ENCODE peak calls at places on chromosomes 5 and 9, in four cellular contexts. One of them, this sample, is unnamed.

GRCh38 chr5:4777435-4777834 is 362.7 kb upstream of the ADAMTS16 start:
- DNase-seq in MM.1S: no peak
- DNase-seq in choroid plexus epithelial cell: peak
- DNase-seq in astrocyte of the spinal cord: no peak
- DNase-seq in this sample: no peak

GRCh38 chr5:137195483-137195882 is 303.6 kb downstream of the SPOCK1 start:
- DNase-seq in MM.1S: no peak
- DNase-seq in choroid plexus epithelial cell: no peak
- DNase-seq in astrocyte of the spinal cord: no peak
- DNase-seq in this sample: no peak

GRCh38 chr5:168877132-168877895 is 298.1 kb upstream of the PANK3 start:
- DNase-seq in choroid plexus epithelial cell: no peak
- DNase-seq in MM.1S: peak
- DNase-seq in astrocyte of the spinal cord: no peak
- DNase-seq in this sample: no peak

GRCh38 chr5:39501403-39501802 is 76.6 kb upstream of the DAB2 start:
- DNase-seq in choroid plexus epithelial cell: peak
- DNase-seq in MM.1S: no peak
- DNase-seq in astrocyte of the spinal cord: peak
- DNase-seq in this sample: no peak

GRCh38 chr5:142316681-142317080 is 8.1 kb downstream of the SPRY4 start:
- DNase-seq in choroid plexus epithelial cell: peak
- DNase-seq in astrocyte of the spinal cord: no peak
- DNase-seq in MM.1S: no peak
- DNase-seq in this sample: no peak

GRCh38 chr9:131418143-131419028 is 24.5 kb downstream of the PRRC2B start:
- DNase-seq in astrocyte of the spinal cord: no peak
- DNase-seq in choroid plexus epithelial cell: no peak
- DNase-seq in MM.1S: no peak
- DNase-seq in this sample: no peak

GRCh38 chr9:104906441-104907277 is 21.3 kb downstream of the ABCA1 start:
- DNase-seq in MM.1S: no peak
- DNase-seq in astrocyte of the spinal cord: peak
- DNase-seq in choroid plexus epithelial cell: peak
- DNase-seq in this sample: no peak

GRCh38 chr5:10229306-10230048 is 20.2 kb downstream of the ATPSCKMT start:
- DNase-seq in astrocyte of the spinal cord: peak
- DNase-seq in choroid plexus epithelial cell: peak
- DNase-seq in MM.1S: no peak
- DNase-seq in this sample: no peak

GRCh38 chr5:55934117-55934613 is 60.6 kb downstream of the IL6ST start:
- DNase-seq in MM.1S: no peak
- DNase-seq in astrocyte of the spinal cord: no peak
- DNase-seq in choroid plexus epithelial cell: peak
- DNase-seq in this sample: no peak

GRCh38 chr5:118548761-118549160 is 439.6 kb downstream of the DTWD2 start:
- DNase-seq in MM.1S: no peak
- DNase-seq in astrocyte of the spinal cord: peak
- DNase-seq in choroid plexus epithelial cell: peak
- DNase-seq in this sample: no peak

GRCh38 chr5:68406767-68407232 is 191.2 kb downstream of the PIK3R1 start:
- DNase-seq in MM.1S: no peak
- DNase-seq in choroid plexus epithelial cell: no peak
- DNase-seq in astrocyte of the spinal cord: no peak
- DNase-seq in this sample: peak

GRCh38 chr9:129069128-129069824 is 11.6 kb upstream of the DOLPP1 start:
- DNase-seq in astrocyte of the spinal cord: no peak
- DNase-seq in MM.1S: no peak
- DNase-seq in choroid plexus epithelial cell: peak
- DNase-seq in this sample: peak

GRCh38 chr9:133786371-133786753 is 48.2 kb upstream of the SARDH start:
- DNase-seq in choroid plexus epithelial cell: no peak
- DNase-seq in MM.1S: no peak
- DNase-seq in astrocyte of the spinal cord: no peak
- DNase-seq in this sample: no peak

GRCh38 chr5:28523887-28524637 is 1485.7 kb upstream of the CDH9 start:
- DNase-seq in MM.1S: no peak
- DNase-seq in choroid plexus epithelial cell: peak
- DNase-seq in astrocyte of the spinal cord: peak
- DNase-seq in this sample: no peak

GRCh38 chr5:77423022-77423750 is 68.9 kb downstream of the WDR41 start:
- DNase-seq in choroid plexus epithelial cell: no peak
- DNase-seq in astrocyte of the spinal cord: peak
- DNase-seq in MM.1S: no peak
- DNase-seq in this sample: no peak

GRCh38 chr5:158590936-158591863 is 508.5 kb downstream of the EBF1 start:
- DNase-seq in MM.1S: no peak
- DNase-seq in astrocyte of the spinal cord: peak
- DNase-seq in choroid plexus epithelial cell: peak
- DNase-seq in this sample: no peak

GRCh38 chr5:176739461-176740051 is 70.8 kb upstream of the UNC5A start:
- DNase-seq in MM.1S: no peak
- DNase-seq in astrocyte of the spinal cord: no peak
- DNase-seq in choroid plexus epithelial cell: no peak
- DNase-seq in this sample: peak

GRCh38 chr9:6098431-6098830 is 83.0 kb upstream of the RANBP6 start:
- DNase-seq in astrocyte of the spinal cord: no peak
- DNase-seq in choroid plexus epithelial cell: peak
- DNase-seq in MM.1S: no peak
- DNase-seq in this sample: no peak

GRCh38 chr9:37992924-37993349 is 76.1 kb downstream of the SHB start:
- DNase-seq in choroid plexus epithelial cell: no peak
- DNase-seq in astrocyte of the spinal cord: no peak
- DNase-seq in MM.1S: no peak
- DNase-seq in this sample: peak

GRCh38 chr5:8340261-8340660 is 471.3 kb downstream of the MTRR start:
- DNase-seq in astrocyte of the spinal cord: no peak
- DNase-seq in MM.1S: no peak
- DNase-seq in choroid plexus epithelial cell: no peak
- DNase-seq in this sample: no peak

GRCh38 chr9:36911601-36912412 is 122.3 kb downstream of the PAX5 start:
- DNase-seq in astrocyte of the spinal cord: no peak
- DNase-seq in MM.1S: no peak
- DNase-seq in choroid plexus epithelial cell: no peak
- DNase-seq in this sample: no peak

GRCh38 chr5:56705217-56705616 is 110.1 kb upstream of the MAP3K1 start:
- DNase-seq in choroid plexus epithelial cell: no peak
- DNase-seq in astrocyte of the spinal cord: no peak
- DNase-seq in MM.1S: no peak
- DNase-seq in this sample: no peak

GRCh38 chr5:669111-669841 is 23.9 kb downstream of the TPPP start:
- DNase-seq in MM.1S: no peak
- DNase-seq in choroid plexus epithelial cell: peak
- DNase-seq in astrocyte of the spinal cord: no peak
- DNase-seq in this sample: no peak

GRCh38 chr9:26243722-26244121 is 565.5 kb upstream of the TUSC1 start:
- DNase-seq in MM.1S: no peak
- DNase-seq in choroid plexus epithelial cell: peak
- DNase-seq in astrocyte of the spinal cord: peak
- DNase-seq in this sample: no peak

GRCh38 chr5:164799391-164799790 is 1294.0 kb downstream of the MAT2B start:
- DNase-seq in choroid plexus epithelial cell: no peak
- DNase-seq in astrocyte of the spinal cord: no peak
- DNase-seq in MM.1S: peak
- DNase-seq in this sample: no peak

GRCh38 chr5:173297813-173298212 is 30.4 kb downstream of the STC2 start:
- DNase-seq in choroid plexus epithelial cell: no peak
- DNase-seq in astrocyte of the spinal cord: no peak
- DNase-seq in MM.1S: no peak
- DNase-seq in this sample: no peak

DNA sequence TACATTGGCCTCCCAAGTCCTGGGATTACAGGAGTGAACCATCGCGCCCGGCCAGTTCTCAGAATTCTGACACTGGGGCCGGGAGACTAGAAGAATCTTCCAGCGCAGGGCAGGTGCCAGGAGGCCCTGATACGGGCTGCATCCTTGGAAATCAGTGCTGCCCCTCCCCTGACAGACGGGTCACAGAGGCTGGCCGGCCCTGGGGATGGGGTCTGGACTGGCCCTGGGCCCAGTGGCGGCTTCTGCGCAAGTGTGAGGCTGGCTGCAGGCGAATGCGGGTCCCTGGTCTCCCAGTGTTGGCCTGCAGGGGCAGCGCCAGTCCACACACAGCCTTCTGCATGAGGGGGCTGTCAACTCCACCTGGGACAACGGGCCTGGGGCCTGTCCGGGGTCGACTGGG is 831 bp upstream of the TBC1D9B start:
- DNase-seq in MM.1S: no peak
- DNase-seq in astrocyte of the spinal cord: no peak
- DNase-seq in choroid plexus epithelial cell: no peak
- DNase-seq in this sample: no peak
- TF ChIP-seq CTCF in MM.1S: peak
- TF ChIP-seq CTCF in astrocyte of the spinal cord: peak
- TF ChIP-seq CTCF in choroid plexus epithelial cell: peak
- TF ChIP-seq CTCF in this sample: peak

DNA sequence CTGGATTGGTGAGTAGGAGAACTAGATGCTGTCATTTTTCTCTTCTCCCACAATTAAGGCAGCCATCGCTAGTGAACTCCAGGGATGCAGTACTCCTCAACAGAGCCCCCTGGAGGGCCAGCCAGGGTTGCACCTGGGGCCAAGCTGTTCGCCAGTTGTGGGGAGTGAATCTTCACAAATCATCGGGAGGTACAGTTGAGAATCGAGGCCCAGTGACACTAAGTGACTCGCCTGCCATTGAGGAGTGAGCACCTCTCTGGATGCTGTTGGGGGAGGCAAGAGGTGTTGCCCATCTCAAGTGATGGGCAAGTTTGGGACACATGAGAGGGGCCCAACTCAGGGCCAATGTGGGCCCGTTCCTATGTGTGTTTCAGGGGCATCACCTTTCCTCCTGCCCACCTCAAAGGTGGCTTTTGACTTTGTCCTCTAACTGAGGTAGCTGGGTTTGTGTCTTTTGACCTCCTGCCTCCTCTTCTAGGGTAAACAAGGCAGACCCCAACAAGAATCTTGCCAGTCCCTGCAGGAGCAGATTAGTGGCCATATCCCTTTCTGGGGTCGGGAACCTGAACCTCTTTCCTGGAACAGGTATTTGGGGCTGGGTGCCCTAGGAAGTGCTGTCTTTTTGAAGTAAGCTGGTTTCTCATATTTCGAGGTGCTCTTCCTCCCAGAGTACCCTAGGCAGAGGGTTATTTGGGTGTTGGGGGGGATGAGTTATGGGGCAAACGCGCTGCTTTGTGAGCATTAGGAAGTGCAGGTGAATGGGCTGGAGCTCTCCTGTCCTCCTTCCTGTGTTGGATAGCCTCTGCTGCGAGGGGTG is 181.2 kb downstream of the MACROH2A1 start:
- DNase-seq in MM.1S: no peak
- DNase-seq in astrocyte of the spinal cord: no peak
- DNase-seq in choroid plexus epithelial cell: no peak
- DNase-seq in this sample: peak
- TF ChIP-seq CTCF in MM.1S: peak
- TF ChIP-seq CTCF in astrocyte of the spinal cord: peak
- TF ChIP-seq CTCF in choroid plexus epithelial cell: peak
- TF ChIP-seq CTCF in this sample: no peak

GRCh38 chr9:77838986-77839385 is 190.9 kb upstream of the GNA14 start:
- DNase-seq in MM.1S: no peak
- DNase-seq in choroid plexus epithelial cell: no peak
- DNase-seq in astrocyte of the spinal cord: no peak
- DNase-seq in this sample: no peak

GRCh38 chr9:77844415-77844814 is 187.2 kb downstream of the GNAQ start:
- DNase-seq in choroid plexus epithelial cell: no peak
- DNase-seq in astrocyte of the spinal cord: no peak
- DNase-seq in MM.1S: no peak
- DNase-seq in this sample: no peak

GRCh38 chr9:77843088-77843985 is 188.3 kb downstream of the GNAQ start:
- DNase-seq in astrocyte of the spinal cord: no peak
- DNase-seq in MM.1S: no peak
- DNase-seq in choroid plexus epithelial cell: no peak
- DNase-seq in this sample: no peak

GRCh38 chr9:77839459-77840140 is 191.5 kb upstream of the GNA14 start:
- DNase-seq in MM.1S: no peak
- DNase-seq in choroid plexus epithelial cell: peak
- DNase-seq in astrocyte of the spinal cord: peak
- DNase-seq in this sample: no peak

DNA sequence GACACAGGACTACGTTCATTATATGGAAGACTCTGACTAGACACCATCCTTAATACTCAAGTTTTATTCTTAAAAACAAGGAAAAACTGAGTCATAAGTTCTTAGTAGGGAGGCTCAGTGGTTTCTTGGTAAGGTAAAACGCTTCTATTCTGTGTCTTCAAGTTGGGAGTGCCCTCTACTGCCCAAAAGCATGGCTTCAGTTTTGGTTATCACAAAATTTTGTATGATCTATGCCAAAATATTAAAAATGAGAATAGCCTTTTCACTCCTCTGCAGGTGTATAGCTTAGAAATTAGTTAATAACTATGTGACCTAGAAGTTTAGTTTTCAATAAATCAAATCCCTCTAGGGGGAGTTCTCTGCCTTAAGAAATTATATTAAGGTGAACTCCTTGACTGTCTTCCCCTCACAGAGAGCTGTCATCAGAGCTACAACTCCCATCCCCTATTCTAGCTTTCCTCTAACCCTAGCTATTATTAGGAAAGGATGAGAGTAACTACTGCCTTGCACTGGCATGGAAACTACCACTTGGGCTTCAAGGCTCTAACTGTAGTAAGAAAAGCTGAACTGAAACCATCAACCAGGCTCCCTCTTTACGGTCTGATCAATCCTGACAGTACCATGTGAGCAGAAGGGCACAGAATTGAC is 189.7 kb downstream of the GNAQ start:
- DNase-seq in MM.1S: peak
- DNase-seq in astrocyte of the spinal cord: no peak
- DNase-seq in choroid plexus epithelial cell: no peak
- DNase-seq in this sample: no peak
- TF ChIP-seq CTCF in MM.1S: peak
- TF ChIP-seq CTCF in astrocyte of the spinal cord: peak
- TF ChIP-seq CTCF in choroid plexus epithelial cell: peak
- TF ChIP-seq CTCF in this sample: no peak

GRCh38 chr5:139268364-139269202 is 25.0 kb upstream of the MATR3 start:
- DNase-seq in astrocyte of the spinal cord: no peak
- DNase-seq in MM.1S: peak
- DNase-seq in choroid plexus epithelial cell: no peak
- DNase-seq in this sample: no peak
- TF ChIP-seq CTCF in astrocyte of the spinal cord: no peak
- TF ChIP-seq CTCF in MM.1S: peak
- TF ChIP-seq CTCF in choroid plexus epithelial cell: peak
- TF ChIP-seq CTCF in this sample: no peak

GRCh38 chr9:95264954-95265615 is 52.4 kb downstream of the FANCC start:
- DNase-seq in astrocyte of the spinal cord: peak
- DNase-seq in choroid plexus epithelial cell: peak
- DNase-seq in MM.1S: no peak
- DNase-seq in this sample: no peak
- TF ChIP-seq CTCF in astrocyte of the spinal cord: peak
- TF ChIP-seq CTCF in choroid plexus epithelial cell: peak
- TF ChIP-seq CTCF in MM.1S: peak
- TF ChIP-seq CTCF in this sample: no peak